ENCODE peak calls at places on chromosome 5, in seven cellular contexts. A is GM20000; B is NCI-H1930; N is stimulated activated CD8-positive, alpha-beta memory T cell treated with anti-CD3 and anti-CD28 coated beads, Interleukin-4, amount 100 ng/mL, for 24 hours; X is HCT116; S is progenitor cell of endocrine pancreas; F is heart right ventricle. G is an unnamed sample.

GRCh38 chr5:82406200-82406773 is 128.1 kb upstream of the RPS23 start:
- DNase-seq in A (no peak), B (no peak), N (no peak), X (no peak), S (no peak), F (peak), G (no peak)

GRCh38 chr5:91443028-91443427 is 59.9 kb upstream of the ARRDC3 start:
- DNase-seq in A (no peak), B (no peak), N (no peak), X (no peak), S (no peak), F (no peak), G (no peak)

GRCh38 chr5:146828385-146828784 is 50.2 kb downstream of the PPP2R2B start:
- DNase-seq in A (no peak), B (no peak), N (no peak), X (no peak), S (no peak), F (no peak), G (no peak)

GRCh38 chr5:64180661-64181343 is 15.2 kb downstream of the RNF180 start:
- DNase-seq in A (no peak), B (no peak), N (no peak), X (no peak), S (no peak), F (no peak), G (no peak)

GRCh38 chr5:124289122-124289521 is 457.3 kb downstream of the ZNF608 start:
- DNase-seq in A (no peak), B (no peak), N (no peak), X (no peak), S (no peak), F (peak), G (peak)

GRCh38 chr5:96280946-96281393 is 152.1 kb downstream of the PCSK1 start:
- DNase-seq in A (no peak), B (no peak), N (no peak), X (no peak), S (no peak), F (no peak), G (no peak)

GRCh38 chr5:89313804-89314588 is 431.0 kb upstream of the MEF2C start:
- DNase-seq in A (peak), B (no peak), N (no peak), X (peak), S (no peak), F (no peak), G (no peak)

GRCh38 chr5:115461506-115462290 is 82.9 kb downstream of the FEM1C start:
- DNase-seq in A (no peak), B (no peak), N (no peak), X (peak), S (no peak), F (no peak), G (no peak)

GRCh38 chr5:93789173-93790070 is 48.0 kb upstream of the POU5F2 start:
- DNase-seq in A (no peak), B (no peak), N (no peak), X (no peak), S (no peak), F (no peak), G (no peak)

GRCh38 chr5:171205375-171205774 is 103.7 kb upstream of the TLX3 start:
- DNase-seq in A (no peak), B (peak), N (no peak), X (no peak), S (no peak), F (no peak), G (no peak)

GRCh38 chr5:111142932-111143331 is 50.8 kb downstream of the WDR36 start:
- DNase-seq in A (no peak), B (no peak), N (no peak), X (no peak), S (no peak), F (no peak), G (no peak)

GRCh38 chr5:17149786-17150185 is 67.6 kb upstream of the BASP1 start:
- DNase-seq in A (no peak), B (no peak), N (no peak), X (no peak), S (no peak), F (no peak), G (no peak)

GRCh38 chr5:32512916-32513315 is 68.4 kb upstream of the ZFR start:
- DNase-seq in A (no peak), B (no peak), N (no peak), X (no peak), S (no peak), F (no peak), G (no peak)

GRCh38 chr5:97629281-97629680 is 446.2 kb upstream of the RIOK2 start:
- DNase-seq in A (no peak), B (no peak), N (no peak), X (peak), S (no peak), F (peak), G (no peak)

GRCh38 chr5:73640861-73641320 is 14.9 kb downstream of the ARHGEF28 start:
- DNase-seq in A (no peak), B (no peak), N (no peak), X (no peak), S (no peak), F (no peak), G (no peak)

GRCh38 chr5:181114844-181115778 is 15.9 kb downstream of the OR2V1 start:
- DNase-seq in A (no peak), B (no peak), N (no peak), X (no peak), S (no peak), F (no peak), G (no peak)

GRCh38 chr5:36442352-36442751 is 140.7 kb upstream of the RANBP3L start:
- DNase-seq in A (no peak), B (no peak), N (no peak), X (no peak), S (no peak), F (no peak), G (no peak)

GRCh38 chr5:1819458-1819857 is 18.3 kb downstream of the NDUFS6 start:
- DNase-seq in A (no peak), B (no peak), N (no peak), X (no peak), S (no peak), F (no peak), G (no peak)

GRCh38 chr5:43172779-43173178 is 19.2 kb upstream of the NIM1K start:
- DNase-seq in A (no peak), B (no peak), N (no peak), X (no peak), S (no peak), F (no peak), G (no peak)

GRCh38 chr5:64800926-64801325 is 32.2 kb downstream of the CWC27 start:
- DNase-seq in A (no peak), B (no peak), N (no peak), X (no peak), S (no peak), F (no peak), G (no peak)

GRCh38 chr5:137051165-137051564 is 448.0 kb downstream of the SPOCK1 start:
- DNase-seq in A (no peak), B (no peak), N (no peak), X (no peak), S (no peak), F (no peak), G (no peak)

GRCh38 chr5:149799119-149799623 is 69.1 kb downstream of the PPARGC1B start:
- DNase-seq in A (no peak), B (no peak), N (no peak), X (no peak), S (no peak), F (peak), G (no peak)

GRCh38 chr5:170626507-170627150 is 122.8 kb downstream of the KCNIP1 start:
- DNase-seq in A (no peak), B (no peak), N (no peak), X (no peak), S (no peak), F (no peak), G (peak)

GRCh38 chr5:116388564-116389258 is 185.9 kb downstream of the SEMA6A start:
- DNase-seq in A (no peak), B (no peak), N (no peak), X (no peak), S (no peak), F (peak), G (no peak)

GRCh38 chr5:134079748-134080581 is 34.5 kb upstream of the TCF7 start:
- DNase-seq in A (no peak), B (no peak), N (peak), X (no peak), S (no peak), F (no peak), G (no peak)

GRCh38 chr5:116561658-116562057 is 13.0 kb downstream of the SEMA6A start:
- DNase-seq in A (no peak), B (no peak), N (no peak), X (no peak), S (no peak), F (no peak), G (no peak)

GRCh38 chr5:136810198-136810823 is 445.0 kb upstream of the TRPC7 start:
- DNase-seq in A (no peak), B (no peak), N (no peak), X (no peak), S (no peak), F (peak), G (no peak)

GRCh38 chr5:51345106-51345505 is 38.1 kb upstream of the ISL1 start:
- DNase-seq in A (no peak), B (no peak), N (no peak), X (peak), S (no peak), F (no peak), G (no peak)

GRCh38 chr5:147565524-147565923 is 55.7 kb upstream of the DPYSL3 start:
- DNase-seq in A (no peak), B (no peak), N (no peak), X (no peak), S (no peak), F (no peak), G (no peak)

GRCh38 chr5:35919191-35919590 is 19.2 kb downstream of the CAPSL start:
- DNase-seq in A (no peak), B (no peak), N (no peak), X (no peak), S (no peak), F (no peak), G (no peak)

GRCh38 chr5:56564451-56565223 is 250.7 kb upstream of the MAP3K1 start:
- DNase-seq in A (no peak), B (no peak), N (no peak), X (no peak), S (no peak), F (no peak), G (no peak)

GRCh38 chr5:139808481-139809330 is 13.1 kb downstream of the PSD2 start:
- DNase-seq in A (peak), B (no peak), N (peak), X (no peak), S (peak), F (peak), G (no peak)

GRCh38 chr5:143030349-143030748 is 260.2 kb downstream of the ARHGAP26 start:
- DNase-seq in A (no peak), B (no peak), N (no peak), X (no peak), S (no peak), F (no peak), G (no peak)

GRCh38 chr5:130708744-130709143 is 456.3 kb downstream of the HINT1 start:
- DNase-seq in A (no peak), B (no peak), N (no peak), X (no peak), S (no peak), F (no peak), G (no peak)

GRCh38 chr5:67996596-67996995 is 219.0 kb upstream of the PIK3R1 start:
- DNase-seq in A (no peak), B (no peak), N (no peak), X (no peak), S (no peak), F (no peak), G (no peak)

GRCh38 chr5:131959906-131960305 is 14.4 kb upstream of the MEIKIN start:
- DNase-seq in A (no peak), B (no peak), N (no peak), X (no peak), S (no peak), F (no peak), G (no peak)

GRCh38 chr5:68544656-68545565 is 329.4 kb downstream of the PIK3R1 start:
- DNase-seq in A (no peak), B (no peak), N (no peak), X (no peak), S (no peak), F (no peak), G (no peak)

GRCh38 chr5:5348135-5348534 is 74.3 kb upstream of the ICE1 start:
- DNase-seq in A (no peak), B (no peak), N (no peak), X (no peak), S (no peak), F (peak), G (no peak)